ENCODE peak calls at places on chromosomes 5 and 9, in nine cellular contexts. C, M, K, P, Y, R, T, L and W are unnamed samples. For H3K4me1 and H3K9me3, the result is how much of the 10 kb centered on the place peaks cover.

GRCh38 chr5:65791721-65792698 is 70.0 kb downstream of the NLN start:
- DNase-seq in C (no peak), M (no peak), K (no peak), P (no peak), Y (no peak), R (no peak), T (no peak), L (no peak), W (no peak)

GRCh38 chr5:5932824-5933223 is 445.5 kb downstream of the MED10 start:
- DNase-seq in C (no peak), M (no peak), K (no peak), P (no peak), Y (no peak), R (no peak), T (no peak), L (no peak), W (no peak)

GRCh38 chr5:42564689-42565356 is 141.6 kb downstream of the GHR start:
- DNase-seq in C (no peak), M (no peak), K (no peak), P (no peak), Y (no peak), R (no peak), T (no peak), L (no peak), W (no peak)

GRCh38 chr9:33025572-33026347 is 687 bp downstream of the DNAJA1 start:
- DNase-seq in C (peak), M (peak), K (peak), P (peak), Y (no peak), R (peak), T (peak), L (peak), W (peak)

GRCh38 chr5:114789773-114790402 is 379.8 kb downstream of the TRIM36 start:
- DNase-seq in C (no peak), M (no peak), K (no peak), P (no peak), Y (peak), R (no peak), T (no peak), L (no peak), W (peak)

GRCh38 chr9:133769511-133770075 is 31.4 kb upstream of the SARDH start:
- DNase-seq in C (peak), M (peak), K (no peak), P (no peak), Y (no peak), R (no peak), T (no peak), L (no peak), W (no peak)

GRCh38 chr5:73365301-73365853 is 83.2 kb downstream of the FOXD1 start:
- DNase-seq in C (no peak), M (no peak), K (no peak), P (no peak), Y (peak), R (no peak), T (no peak), L (no peak), W (no peak)

GRCh38 chr9:137382728-137383452 is 40.1 kb downstream of the EXD3 start:
- DNase-seq in C (no peak), M (no peak), K (no peak), P (no peak), Y (no peak), R (no peak), T (no peak), L (no peak), W (no peak)

GRCh38 chr9:128088253-128088945 is 20.4 kb downstream of the SLC25A25 start:
- DNase-seq in C (no peak), M (no peak), K (no peak), P (no peak), Y (no peak), R (no peak), T (no peak), L (no peak), W (peak)

GRCh38 chr5:35161637-35162248 is 68.5 kb downstream of the PRLR start:
- DNase-seq in C (peak), M (no peak), K (no peak), P (no peak), Y (no peak), R (no peak), T (no peak), L (no peak), W (no peak)

GRCh38 chr9:126114850-126115460 is 211.7 kb upstream of the MVB12B start:
- DNase-seq in C (no peak), M (no peak), K (no peak), P (no peak), Y (no peak), R (no peak), T (no peak), L (no peak), W (no peak)

GRCh38 chr9:21796768-21797167 is 5.7 kb upstream of the MTAP start:
- DNase-seq in C (no peak), M (no peak), K (no peak), P (no peak), Y (no peak), R (no peak), T (no peak), L (no peak), W (no peak)

GRCh38 chr5:100852988-100853449 is 50.1 kb downstream of the ST8SIA4 start:
- DNase-seq in C (no peak), M (no peak), K (no peak), P (no peak), Y (no peak), R (no peak), T (no peak), L (no peak), W (peak)

GRCh38 chr5:75335952-75336624 is 932 bp upstream of the HMGCR start:
- DNase-seq in C (no peak), M (no peak), K (no peak), P (no peak), Y (peak), R (no peak), T (peak), L (peak), W (peak)

GRCh38 chr9:111945216-111945615 is 48.6 kb downstream of the UGCG start:
- DNase-seq in C (no peak), M (no peak), K (no peak), P (no peak), Y (no peak), R (no peak), T (no peak), L (no peak), W (peak)

GRCh38 chr9:28073278-28073677 is 500.0 kb upstream of the C9orf72 start:
- DNase-seq in C (no peak), M (no peak), K (no peak), P (no peak), Y (peak), R (no peak), T (no peak), L (no peak), W (peak)

GRCh38 chr5:53749611-53750010 is 189.2 kb downstream of the NDUFS4 start:
- DNase-seq in C (no peak), M (no peak), K (no peak), P (no peak), Y (no peak), R (no peak), T (no peak), L (no peak), W (no peak)

GRCh38 chr5:168219515-168220410 is 71.7 kb upstream of the WWC1 start:
- DNase-seq in C (peak), M (no peak), K (no peak), P (no peak), Y (peak), R (no peak), T (peak), L (peak), W (peak)

GRCh38 chr5:56669534-56670483 is 145.5 kb upstream of the MAP3K1 start:
- DNase-seq in C (no peak), M (no peak), K (no peak), P (peak), Y (no peak), R (no peak), T (peak), L (peak), W (peak)

GRCh38 chr5:180402716-180403115 is 49.6 kb upstream of the GFPT2 start:
- DNase-seq in C (no peak), M (no peak), K (no peak), P (no peak), Y (no peak), R (no peak), T (no peak), L (no peak), W (no peak)

GRCh38 chr5:44089419-44090125 is 299.6 kb downstream of the FGF10 start:
- DNase-seq in C (peak), M (no peak), K (no peak), P (no peak), Y (no peak), R (no peak), T (no peak), L (no peak), W (no peak)

GRCh38 chr5:24225051-24225450 is 419.7 kb downstream of the CDH10 start:
- DNase-seq in C (no peak), M (no peak), K (no peak), P (no peak), Y (no peak), R (no peak), T (no peak), L (no peak), W (no peak)

GRCh38 chr5:67166460-67166871 is 30.1 kb downstream of the CD180 start:
- DNase-seq in C (no peak), M (peak), K (peak), P (peak), Y (peak), R (peak), T (peak), L (peak), W (peak)

GRCh38 chr5:39755986-39756385 is 331.2 kb upstream of the DAB2 start:
- DNase-seq in C (no peak), M (no peak), K (no peak), P (no peak), Y (peak), R (no peak), T (no peak), L (no peak), W (no peak)

GRCh38 chr9:116163293-116164055 is 9.9 kb downstream of the PAPPA start:
- DNase-seq in C (no peak), M (no peak), K (no peak), P (no peak), Y (no peak), R (no peak), T (no peak), L (no peak), W (no peak)

GRCh38 chr9:123445981-123446610 is 90.1 kb downstream of the CRB2 start:
- DNase-seq in C (no peak), M (no peak), K (no peak), P (no peak), Y (peak), R (no peak), T (no peak), L (no peak), W (no peak)

GRCh38 chr5:154358410-154359221 is 87.2 kb upstream of the SAP30L start:
- DNase-seq in C (no peak), M (no peak), K (no peak), P (no peak), Y (no peak), R (no peak), T (no peak), L (no peak), W (no peak)

GRCh38 chr9:21030389-21031035 is 928 bp downstream of the HACD4 start:
- DNase-seq in C (no peak), M (no peak), K (no peak), P (no peak), Y (no peak), R (no peak), T (no peak), L (no peak), W (peak)

GRCh38 chr5:151954271-151954670 is 29.6 kb upstream of the GLRA1 start:
- DNase-seq in C (no peak), M (no peak), K (no peak), P (no peak), Y (no peak), R (no peak), T (no peak), L (no peak), W (no peak)

GRCh38 chr5:158175664-158176507 is 316.9 kb upstream of the CLINT1 start:
- DNase-seq in C (no peak), M (no peak), K (no peak), P (no peak), Y (no peak), R (no peak), T (no peak), L (no peak), W (no peak)

GRCh38 chr5:147939431-147940114 is 33.2 kb upstream of the C5orf46 start:
- DNase-seq in C (no peak), M (no peak), K (no peak), P (no peak), Y (no peak), R (no peak), T (peak), L (no peak), W (no peak)

GRCh38 chr5:96151891-96152290 is 190.2 kb upstream of the ELL2 start:
- DNase-seq in C (no peak), M (no peak), K (no peak), P (no peak), Y (no peak), R (no peak), T (no peak), L (no peak), W (no peak)

GRCh38 chr5:168772466-168772961 is 193.3 kb upstream of the PANK3 start:
- DNase-seq in C (no peak), M (no peak), K (no peak), P (no peak), Y (no peak), R (no peak), T (no peak), L (no peak), W (no peak)

GRCh38 chr9:136853596-136854112 is 1.5 kb downstream of the MAMDC4 start:
- DNase-seq in C (peak), M (no peak), K (no peak), P (peak), Y (no peak), R (no peak), T (no peak), L (no peak), W (no peak)

GRCh38 chr5:62779010-62779422 is 200.4 kb downstream of the LRRC70 start:
- DNase-seq in C (no peak), M (no peak), K (no peak), P (no peak), Y (peak), R (no peak), T (no peak), L (no peak), W (no peak)

DNA sequence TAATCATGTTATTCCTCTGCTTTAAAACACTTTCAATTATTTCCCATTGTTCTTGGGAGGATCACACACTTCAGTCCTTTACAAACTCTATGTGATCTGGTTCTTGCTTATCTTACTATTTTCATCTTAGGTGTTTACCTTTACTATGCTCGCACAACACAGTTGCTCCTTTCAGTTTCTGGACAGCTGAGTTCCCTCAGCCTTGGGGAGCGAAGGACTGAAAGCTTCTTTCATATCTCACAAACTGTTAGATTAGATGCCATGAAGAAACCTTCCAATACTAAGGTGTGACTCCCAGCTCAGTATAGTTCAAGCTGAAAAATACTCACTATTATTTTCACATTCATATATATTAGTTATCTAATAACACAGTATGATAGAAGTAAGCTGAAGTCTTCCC is 117.9 kb downstream of the CDC42SE2 start:
- DNase-seq in C (no peak), M (no peak), K (no peak), P (no peak), Y (no peak), R (no peak), T (no peak), L (no peak), W (no peak)
- H3K4me1 ChIP-seq in C (under half), M (under half), K (half or more), P (half or more), Y (under half), R (half or more), T (under half), L (under half), W (half or more)

GRCh38 chr9:40913096-40913719 is 215.3 kb downstream of the FOXD4L6 start:
- DNase-seq in C (no peak), M (no peak), K (no peak), P (no peak), Y (no peak), R (no peak), T (no peak), L (no peak), W (no peak)
- H3K9me3 ChIP-seq in C (half or more), M (half or more), K (half or more), P (half or more), Y (under half), R (half or more), T (half or more), L (under half), W (half or more)

GRCh38 chr5:173893192-173893561 is 5.0 kb downstream of the CPEB4 start:
- DNase-seq in C (no peak), M (no peak), K (no peak), P (no peak), Y (no peak), R (no peak), T (no peak), L (no peak), W (no peak)

GRCh38 chr5:173887610-173888472 is at the start of gene CPEB4:
- DNase-seq in C (peak), M (peak), K (peak), P (peak), Y (peak), R (peak), T (peak), L (peak), W (peak)

GRCh38 chr5:173888473-173889135 is 455 bp downstream of the CPEB4 start:
- DNase-seq in C (no peak), M (peak), K (peak), P (no peak), Y (no peak), R (no peak), T (no peak), L (peak), W (no peak)

GRCh38 chr5:173890195-173890951 is 2.2 kb downstream of the CPEB4 start:
- DNase-seq in C (no peak), M (no peak), K (no peak), P (peak), Y (no peak), R (no peak), T (no peak), L (peak), W (no peak)

GRCh38 chr5:173891367-173891766 is 3.2 kb downstream of the CPEB4 start:
- DNase-seq in C (no peak), M (no peak), K (no peak), P (no peak), Y (no peak), R (no peak), T (no peak), L (no peak), W (no peak)
- H3K4me1 ChIP-seq in C (under half), M (under half), K (under half), P (half or more), Y (under half), R (under half), T (under half), L (under half), W (half or more)

DNA sequence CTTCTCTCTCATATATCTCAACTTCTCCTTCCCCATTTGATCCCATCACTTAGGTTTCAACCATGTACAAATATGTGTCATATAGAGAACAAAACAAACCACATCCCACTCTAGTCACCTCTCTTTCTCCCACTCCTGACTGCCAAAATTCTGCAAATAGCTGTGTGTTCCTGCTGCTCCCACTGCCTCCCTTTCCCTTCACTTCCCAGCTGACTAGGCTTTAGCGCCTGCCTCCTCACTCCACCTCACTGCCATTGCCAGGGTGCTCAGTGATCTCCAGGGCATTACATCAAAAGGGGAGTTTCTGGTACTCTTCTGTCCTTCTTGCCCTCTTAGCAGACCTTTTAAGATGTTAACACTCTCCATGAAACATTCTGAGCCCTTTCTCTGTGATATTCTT is 675.4 kb upstream of the DMAC1 start:
- DNase-seq in C (no peak), M (no peak), K (no peak), P (no peak), Y (no peak), R (no peak), T (no peak), L (no peak), W (no peak)
- H3K9me3 ChIP-seq in C (under half), M (under half), K (under half), P (under half), Y (under half), R (under half), T (under half), L (under half), W (under half)

DNA sequence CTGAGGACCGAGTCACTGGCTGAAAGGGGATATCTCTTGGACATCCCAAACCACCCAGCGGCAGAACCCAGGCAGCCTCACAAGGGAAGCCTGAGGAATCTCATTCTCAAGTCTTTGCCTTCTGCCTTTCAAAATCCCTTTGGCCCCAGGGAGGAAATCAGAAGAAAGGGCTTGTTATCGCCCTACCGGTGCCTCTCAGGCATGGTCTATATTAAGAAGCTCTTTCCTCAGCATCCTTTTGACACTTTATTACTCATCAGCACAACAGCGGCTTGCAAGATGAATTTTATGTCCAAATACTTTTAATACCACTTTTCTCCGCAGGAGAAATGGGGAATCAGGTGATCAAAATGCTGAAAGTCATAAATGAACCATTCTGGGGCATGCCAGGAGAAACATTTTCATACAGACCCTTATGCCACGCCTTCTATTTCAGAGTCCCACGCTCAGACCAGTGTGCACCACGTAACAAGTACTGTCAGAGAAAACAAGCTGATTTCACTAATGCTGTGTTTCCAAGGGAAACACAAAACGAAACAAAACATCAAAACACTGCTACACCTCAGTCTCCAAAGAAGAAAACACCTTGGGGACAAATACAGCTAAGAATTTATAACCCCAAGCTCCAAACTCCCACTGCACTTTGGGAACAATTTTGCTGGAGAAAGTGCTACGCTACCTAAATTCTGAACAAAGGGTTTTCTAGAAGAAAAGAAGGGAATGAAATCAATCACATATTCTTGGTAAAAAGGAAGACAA is 30.0 kb downstream of the RAPGEF1 start:
- DNase-seq in C (no peak), M (no peak), K (no peak), P (no peak), Y (no peak), R (peak), T (no peak), L (no peak), W (peak)
- H3K4me1 ChIP-seq in C (under half), M (under half), K (half or more), P (half or more), Y (under half), R (under half), T (under half), L (half or more), W (under half)

GRCh38 chr9:35499029-35499700 is 9.3 kb downstream of the RUSC2 start:
- DNase-seq in C (no peak), M (no peak), K (no peak), P (no peak), Y (no peak), R (no peak), T (no peak), L (no peak), W (no peak)

GRCh38 chr9:35500130-35500748 is 10.3 kb downstream of the RUSC2 start:
- DNase-seq in C (no peak), M (no peak), K (no peak), P (no peak), Y (no peak), R (no peak), T (no peak), L (no peak), W (no peak)

GRCh38 chr9:35495984-35496383 is 6.1 kb downstream of the RUSC2 start:
- DNase-seq in C (no peak), M (no peak), K (no peak), P (no peak), Y (no peak), R (no peak), T (no peak), L (no peak), W (peak)

GRCh38 chr9:35501941-35502340 is 12.0 kb downstream of the RUSC2 start:
- DNase-seq in C (no peak), M (no peak), K (no peak), P (no peak), Y (no peak), R (no peak), T (no peak), L (no peak), W (no peak)

GRCh38 chr9:35499701-35500030 is 9.8 kb downstream of the RUSC2 start:
- DNase-seq in C (no peak), M (no peak), K (no peak), P (no peak), Y (no peak), R (no peak), T (no peak), L (no peak), W (no peak)
- H3K9me3 ChIP-seq in C (under half), M (under half), K (under half), P (under half), Y (under half), R (under half), T (under half), L (under half), W (under half)